ENCODE peak calls at places on chromosomes 16 and 17, in seven cellular contexts. G is CD4-positive, alpha-beta memory T cell; Y is lower leg skin; Z is stimulated activated CD4-positive, alpha-beta T cell treated with anti-CD3 and anti-CD28 coated beads, Interleukin-4, amount 100 ng/mL, for 48 hours; J is T-helper 2 cell; N is astrocyte of the cerebellum; U is NCI-H1105 treated with DMSO at 0.1 percent for 48 hours. H is an unnamed sample.

GRCh38 chr17:21549107-21549687 is 143.1 kb upstream of the KCNJ18 start:
- DNase-seq in J (peak; percentile 6), Z (no peak), Y (no peak), N (no peak), G (no peak), U (no peak), H (peak; percentile 11)

GRCh38 chr17:28978016-28978415 is 26.7 kb upstream of the PHF12 start:
- DNase-seq in N (no peak), J (no peak), U (no peak), Y (no peak), G (no peak), Z (no peak), H (no peak)

GRCh38 chr16:12758031-12758669 is 45.5 kb downstream of the CPPED1 start:
- DNase-seq in G (no peak), J (no peak), N (no peak), Z (no peak), Y (no peak), U (no peak), H (peak; percentile 8)

GRCh38 chr16:85197611-85198566 is 85.6 kb upstream of the CIBAR2 start:
- DNase-seq in N (no peak), Y (no peak), U (no peak), Z (no peak), G (no peak), J (no peak), H (no peak)

GRCh38 chr17:47729486-47729885 is 3.5 kb upstream of the TBX21 start:
- DNase-seq in G (no peak), N (no peak), Z (no peak), U (no peak), J (no peak), Y (no peak), H (no peak)

GRCh38 chr16:54171855-54172537 is 114.6 kb downstream of the IRX3 start:
- DNase-seq in U (peak; percentile 97), Y (no peak), Z (no peak), N (peak; percentile 31), J (peak; percentile 7), G (no peak), H (peak; percentile 11)

GRCh38 chr17:41301916-41302901 is at the start of gene KRTAP29-1:
- DNase-seq in J (no peak), U (no peak), Z (no peak), G (no peak), N (no peak), Y (no peak), H (no peak)

GRCh38 chr16:12317856-12318591 is 341.5 kb downstream of the SNX29 start:
- DNase-seq in N (no peak), G (no peak), Y (no peak), J (no peak), Z (no peak), U (no peak), H (no peak)

GRCh38 chr16:85986931-85987749 is 88.2 kb downstream of the IRF8 start:
- DNase-seq in J (peak; percentile 6), Y (no peak), Z (peak; percentile 58), G (peak; percentile 16), U (no peak), N (no peak), H (peak; percentile 23)

GRCh38 chr17:7703584-7704574 is 1.1 kb upstream of the EFNB3 start:
- DNase-seq in J (peak; percentile 30), Z (no peak), U (peak; percentile 95), N (no peak), G (no peak), Y (no peak), H (peak; percentile 79)